ENCODE peak calls at places on chromosomes 13 and 19, in nine cellular contexts. R is kidney epithelial cell, H is lung, C is foreskin fibroblast, A is astrocyte of the spinal cord, S is mammary epithelial cell, P is A549, F is uterus, L is mucosa of descending colon. I is an unnamed sample.
A peak's percentile ranks its signal among the peaks of the same experiment; 100 is the strongest.

GRCh38 chr13:32956595-32956933 is 59.7 kb upstream of the KL start:
- DNase-seq in R (no peak), H (no peak), C (no peak), A (no peak), S (no peak), P (no peak), F (no peak), L (no peak), I (no peak)

GRCh38 chr13:87129602-87130300 is 541.4 kb upstream of the SLITRK5 start:
- DNase-seq in R (no peak), H (no peak), C (no peak), A (peak; percentile 35), S (peak; percentile 52), P (no peak), F (no peak), L (no peak), I (no peak)

GRCh38 chr19:43634516-43634876 is 5.2 kb downstream of the CADM4 start:
- DNase-seq in R (no peak), H (no peak), C (no peak), A (no peak), S (no peak), P (no peak), F (no peak), L (no peak), I (no peak)

GRCh38 chr13:29859971-29860370 is 9.6 kb upstream of the UBL3 start:
- DNase-seq in R (no peak), H (no peak), C (peak; percentile 86), A (peak; percentile 27), S (peak; percentile 65), P (no peak), F (no peak), L (no peak), I (no peak)

GRCh38 chr19:41411682-41412265 is 14.2 kb downstream of the BCKDHA start:
- DNase-seq in R (no peak), H (no peak), C (no peak), A (no peak), S (peak; percentile 47), P (no peak), F (no peak), L (no peak), I (no peak)

GRCh38 chr19:1088419-1089066 is 6.6 kb downstream of the POLR2E start:
- DNase-seq in R (no peak), H (no peak), C (no peak), A (no peak), S (no peak), P (no peak), F (no peak), L (no peak), I (no peak)

GRCh38 chr13:52195052-52195837 is 35.8 kb upstream of the NEK3 start:
- DNase-seq in R (peak; percentile 53), H (peak; percentile 69), C (peak; percentile 90), A (peak; percentile 81), S (peak; percentile 33), P (no peak), F (peak; percentile 77), L (peak; percentile 75), I (no peak)

GRCh38 chr19:6161271-6161850 is 25.9 kb downstream of the ACSBG2 start:
- DNase-seq in R (no peak), H (peak; percentile 56), C (no peak), A (no peak), S (peak; percentile 9), P (peak; percentile 48), F (peak; percentile 17), L (no peak), I (no peak)

GRCh38 chr13:79108914-79109643 is 297.0 kb downstream of the RBM26 start:
- DNase-seq in R (no peak), H (no peak), C (no peak), A (no peak), S (no peak), P (no peak), F (no peak), L (no peak), I (no peak)

GRCh38 chr13:108302279-108302678 is 32.8 kb downstream of the TNFSF13B start:
- DNase-seq in R (peak; percentile 4), H (no peak), C (no peak), A (no peak), S (peak; percentile 18), P (no peak), F (no peak), L (no peak), I (no peak)

GRCh38 chr19:47353307-47353712 is 4.2 kb downstream of the DHX34 start:
- DNase-seq in R (no peak), H (no peak), C (no peak), A (no peak), S (no peak), P (no peak), F (no peak), L (peak; percentile 86), I (no peak)

GRCh38 chr19:47363758-47364529 is 14.8 kb downstream of the DHX34 start:
- DNase-seq in R (no peak), H (no peak), C (peak; percentile 72), A (peak; percentile 14), S (peak; percentile 35), P (peak; percentile 60), F (no peak), L (no peak), I (no peak)

GRCh38 chr19:47356900-47357299 is 7.8 kb downstream of the DHX34 start:
- DNase-seq in R (no peak), H (no peak), C (no peak), A (no peak), S (no peak), P (no peak), F (no peak), L (no peak), I (no peak)

GRCh38 chr19:47362321-47362720 is 13.2 kb downstream of the DHX34 start:
- DNase-seq in R (no peak), H (no peak), C (no peak), A (no peak), S (no peak), P (no peak), F (no peak), L (no peak), I (no peak)

DNA sequence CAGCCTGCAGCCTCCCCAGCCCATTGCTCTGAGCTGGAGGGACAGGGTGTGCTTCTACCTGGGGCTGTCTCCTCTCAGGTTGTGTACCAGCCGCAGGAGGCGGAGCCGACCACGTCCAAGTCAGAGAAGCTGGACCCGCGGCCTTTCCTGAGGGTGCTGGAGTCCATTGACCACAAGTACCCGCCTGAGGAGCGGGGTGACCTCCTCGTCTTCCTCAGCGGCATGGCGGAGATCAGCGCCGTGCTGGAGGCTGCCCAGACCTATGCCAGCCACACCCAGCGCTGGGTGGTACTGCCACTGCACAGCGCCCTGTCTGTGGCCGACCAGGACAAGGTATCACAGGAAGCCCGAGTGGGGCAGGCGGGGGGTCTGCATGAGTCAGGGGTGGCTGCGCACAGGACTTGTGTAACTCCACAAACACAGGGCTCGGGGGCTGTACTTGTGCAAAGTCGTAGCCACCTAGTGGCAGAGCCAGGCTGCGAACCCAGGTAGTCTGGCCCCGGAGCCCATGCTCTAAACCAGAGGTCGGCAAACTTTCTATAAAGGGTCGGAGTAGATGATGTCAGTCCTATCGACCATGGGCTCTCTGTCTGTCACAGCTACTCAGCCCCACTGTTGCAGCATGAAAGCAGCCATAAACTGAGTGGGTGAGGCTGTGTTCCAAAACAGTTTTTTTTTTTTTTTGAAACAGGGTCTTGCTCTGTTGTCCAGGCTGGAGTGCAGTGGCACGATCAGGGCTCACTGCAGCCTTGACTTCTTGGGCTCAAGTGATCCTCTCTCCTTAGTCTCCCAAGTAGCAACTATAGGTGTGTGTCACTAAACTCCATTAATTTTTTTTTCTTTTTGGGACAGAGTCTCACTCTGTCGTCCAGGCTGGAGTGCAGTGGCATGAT is 8.9 kb downstream of the DHX34 start:
- DNase-seq in R (no peak), H (no peak), C (no peak), A (no peak), S (no peak), P (peak; percentile 72), F (no peak), L (no peak), I (no peak)
- TF ChIP-seq CTCF in R (peak; percentile 15), H (no peak), C (no peak), A (peak; percentile 22), S (peak; percentile 4), P (peak; percentile 51), F (no peak), L (no peak), I (no peak)

DNA sequence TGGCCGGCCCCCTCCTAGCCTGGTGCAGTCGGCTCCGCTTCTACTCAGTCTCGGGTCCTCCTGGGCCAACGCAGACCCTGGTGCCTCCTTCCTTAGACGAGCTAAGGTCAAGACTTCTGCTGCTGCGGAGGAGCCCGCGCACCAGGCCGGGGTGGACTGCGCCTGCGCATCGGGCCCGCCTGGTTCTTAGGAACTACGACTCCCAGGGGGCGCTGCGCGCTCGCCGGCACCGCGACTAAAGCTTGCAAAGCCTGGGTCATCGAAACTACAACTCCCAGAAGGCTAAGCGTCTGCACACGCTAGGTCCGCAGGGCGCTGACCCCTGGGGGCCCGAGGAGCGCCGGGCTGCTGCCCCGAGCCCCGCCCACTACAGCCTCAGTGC is at the start of gene ZNF835:
- DNase-seq in R (peak; percentile 23), H (peak; percentile 92), C (peak; percentile 66), A (peak; percentile 17), S (no peak), P (no peak), F (peak; percentile 93), L (peak; percentile 84), I (no peak)
- H3K4me3 ChIP-seq in R (peak within 1 kb of the TSS; percentile 21), H (peak within 1 kb of the TSS; percentile 85), C (peak within 1 kb of the TSS; percentile 30), A (peak within 1 kb of the TSS; percentile 17), S (no peak within 1 kb of the TSS), P (no peak within 1 kb of the TSS), F (peak within 1 kb of the TSS; percentile 66), L (peak within 1 kb of the TSS; percentile 17), I (no peak within 1 kb of the TSS)

GRCh38 chr13:42875448-42876269 is 94.3 kb downstream of the FAM216B start:
- DNase-seq in R (no peak), H (no peak), C (peak; percentile 50), A (peak; percentile 60), S (no peak), P (no peak), F (no peak), L (no peak), I (no peak)
- TF ChIP-seq CTCF in R (no peak), H (no peak), C (peak; percentile 8), A (peak; percentile 46), S (no peak), P (no peak), F (no peak), L (no peak), I (peak; percentile 32)

GRCh38 chr13:73973156-73973555 is 161.0 kb downstream of the KLF12 start:
- DNase-seq in R (no peak), H (no peak), C (no peak), A (no peak), S (no peak), P (no peak), F (no peak), L (no peak), I (no peak)

GRCh38 chr13:73975767-73976166 is 158.4 kb downstream of the KLF12 start:
- DNase-seq in R (no peak), H (no peak), C (no peak), A (no peak), S (no peak), P (no peak), F (no peak), L (no peak), I (no peak)

GRCh38 chr13:73971481-73971880 is 162.7 kb downstream of the KLF12 start:
- DNase-seq in R (no peak), H (no peak), C (no peak), A (no peak), S (no peak), P (no peak), F (no peak), L (no peak), I (no peak)

GRCh38 chr13:73970413-73971055 is 163.7 kb downstream of the KLF12 start:
- DNase-seq in R (no peak), H (no peak), C (no peak), A (peak; percentile 24), S (no peak), P (no peak), F (no peak), L (no peak), I (no peak)

GRCh38 chr13:73972503-73972902 is 161.7 kb downstream of the KLF12 start:
- DNase-seq in R (no peak), H (no peak), C (no peak), A (no peak), S (no peak), P (no peak), F (no peak), L (no peak), I (no peak)
- H3K4me3 ChIP-seq in R (no peak overlapping the region), H (no peak overlapping the region), C (no peak overlapping the region), A (no peak overlapping the region), S (no peak overlapping the region), P (no peak overlapping the region), F (no peak overlapping the region), L (no peak overlapping the region), I (no peak overlapping the region)